ENCODE peak calls at places on chromosomes 13 and 19, in nine cellular contexts. Q, D, M, A, K, L, F, U and P are unnamed samples.

GRCh38 chr19:43452517-43453045 is 12.8 kb downstream of the LYPD3 start:
- DNase-seq in Q (no peak), D (peak), M (no peak), A (no peak), K (no peak), L (no peak), F (no peak), U (no peak), P (no peak)

GRCh38 chr19:53594811-53595509 is 36.8 kb upstream of the DPRX start:
- DNase-seq in Q (no peak), D (no peak), M (no peak), A (no peak), K (no peak), L (no peak), F (peak), U (no peak), P (no peak)

GRCh38 chr13:30577381-30577780 is 40.3 kb upstream of the USPL1 start:
- DNase-seq in Q (peak), D (peak), M (no peak), A (no peak), K (no peak), L (no peak), F (no peak), U (no peak), P (no peak)

GRCh38 chr19:49639401-49640112 is 386 bp downstream of the RRAS start:
- DNase-seq in Q (no peak), D (no peak), M (peak), A (no peak), K (no peak), L (no peak), F (no peak), U (no peak), P (no peak)

GRCh38 chr19:14203258-14203657 is 2.7 kb downstream of the ADGRL1 start:
- DNase-seq in Q (no peak), D (no peak), M (no peak), A (no peak), K (no peak), L (no peak), F (peak), U (no peak), P (no peak)

GRCh38 chr19:52138614-52139290 is 986 bp downstream of the ZNF616 start:
- DNase-seq in Q (no peak), D (no peak), M (no peak), A (no peak), K (no peak), L (no peak), F (peak), U (no peak), P (no peak)

GRCh38 chr13:77448689-77449088 is 86.8 kb upstream of the SCEL start:
- DNase-seq in Q (no peak), D (no peak), M (no peak), A (no peak), K (no peak), L (no peak), F (peak), U (no peak), P (no peak)

GRCh38 chr13:33787051-33787591 is 30.8 kb upstream of the RFC3 start:
- DNase-seq in Q (no peak), D (peak), M (no peak), A (no peak), K (no peak), L (no peak), F (no peak), U (no peak), P (no peak)

GRCh38 chr13:32427852-32428580 is at the start of gene N4BP2L1:
- DNase-seq in Q (peak), D (peak), M (peak), A (no peak), K (peak), L (peak), F (peak), U (peak), P (no peak)

GRCh38 chr19:40191836-40192646 is 815 bp downstream of the MAP3K10 start:
- DNase-seq in Q (peak), D (no peak), M (no peak), A (no peak), K (peak), L (peak), F (peak), U (no peak), P (no peak)

GRCh38 chr19:13463296-13463695 is 43.0 kb downstream of the CACNA1A start:
- DNase-seq in Q (no peak), D (peak), M (no peak), A (no peak), K (no peak), L (no peak), F (peak), U (no peak), P (no peak)

GRCh38 chr13:53778937-53779336 is 750.3 kb downstream of the OLFM4 start:
- DNase-seq in Q (no peak), D (no peak), M (no peak), A (no peak), K (no peak), L (no peak), F (no peak), U (no peak), P (no peak)

GRCh38 chr19:16355293-16356043 is 30.8 kb downstream of the KLF2 start:
- DNase-seq in Q (no peak), D (peak), M (no peak), A (no peak), K (no peak), L (no peak), F (no peak), U (no peak), P (no peak)

GRCh38 chr19:18118420-18119242 is 21.1 kb downstream of the MAST3 start:
- DNase-seq in Q (no peak), D (no peak), M (no peak), A (no peak), K (no peak), L (no peak), F (no peak), U (no peak), P (no peak)

GRCh38 chr19:57813919-57814504 is 701 bp downstream of the ZNF552 start:
- DNase-seq in Q (peak), D (peak), M (peak), A (no peak), K (no peak), L (no peak), F (no peak), U (no peak), P (no peak)

GRCh38 chr13:34816543-34816942 is 125.5 kb upstream of the NBEA start:
- DNase-seq in Q (no peak), D (no peak), M (no peak), A (no peak), K (no peak), L (no peak), F (no peak), U (no peak), P (no peak)

GRCh38 chr13:43961909-43962308 is 82.2 kb downstream of the LACC1 start:
- DNase-seq in Q (no peak), D (peak), M (no peak), A (no peak), K (no peak), L (no peak), F (no peak), U (no peak), P (no peak)

GRCh38 chr19:50465986-50466771 is 10.1 kb upstream of the EMC10 start:
- DNase-seq in Q (peak), D (no peak), M (no peak), A (no peak), K (peak), L (no peak), F (peak), U (peak), P (no peak)

GRCh38 chr19:11453468-11454341 is 18.3 kb downstream of the PRKCSH start:
- DNase-seq in Q (no peak), D (no peak), M (no peak), A (no peak), K (no peak), L (no peak), F (peak), U (no peak), P (no peak)

GRCh38 chr13:109769275-109769674 is 17.1 kb downstream of the IRS2 start:
- DNase-seq in Q (no peak), D (no peak), M (no peak), A (no peak), K (no peak), L (no peak), F (no peak), U (no peak), P (no peak)

GRCh38 chr19:11673608-11674041 is 65.1 kb downstream of the ZNF823 start:
- DNase-seq in Q (peak), D (no peak), M (peak), A (no peak), K (peak), L (peak), F (peak), U (peak), P (no peak)

GRCh38 chr19:46602392-46603194 is 1.5 kb downstream of the CALM3 start:
- DNase-seq in Q (no peak), D (no peak), M (peak), A (no peak), K (peak), L (peak), F (no peak), U (no peak), P (no peak)

GRCh38 chr13:76383671-76384461 is 502.3 kb downstream of the KCTD12 start:
- DNase-seq in Q (peak), D (peak), M (peak), A (no peak), K (no peak), L (no peak), F (no peak), U (peak), P (no peak)

GRCh38 chr19:44635581-44636438 is 7.9 kb upstream of the PVR start:
- DNase-seq in Q (no peak), D (no peak), M (no peak), A (no peak), K (no peak), L (no peak), F (no peak), U (no peak), P (no peak)

GRCh38 chr13:39684531-39685137 is 29.2 kb downstream of the COG6 start:
- DNase-seq in Q (peak), D (peak), M (no peak), A (no peak), K (no peak), L (no peak), F (no peak), U (no peak), P (no peak)

GRCh38 chr13:42892760-42893159 is 99.3 kb downstream of the EPSTI1 start:
- DNase-seq in Q (no peak), D (peak), M (no peak), A (no peak), K (no peak), L (no peak), F (no peak), U (no peak), P (no peak)

GRCh38 chr19:31014668-31015067 is 334.6 kb downstream of the TSHZ3 start:
- DNase-seq in Q (no peak), D (no peak), M (no peak), A (no peak), K (no peak), L (no peak), F (no peak), U (no peak), P (no peak)

GRCh38 chr19:35247526-35248309 is 1.1 kb upstream of the LSR start:
- DNase-seq in Q (peak), D (peak), M (peak), A (peak), K (peak), L (no peak), F (peak), U (peak), P (peak)

GRCh38 chr13:105426454-105426853 is 1109.0 kb downstream of the EFNB2 start:
- DNase-seq in Q (no peak), D (no peak), M (no peak), A (no peak), K (no peak), L (no peak), F (no peak), U (no peak), P (no peak)

GRCh38 chr13:110944121-110944967 is 29.5 kb upstream of the ANKRD10 start:
- DNase-seq in Q (peak), D (peak), M (no peak), A (no peak), K (no peak), L (peak), F (peak), U (no peak), P (no peak)

GRCh38 chr19:38975214-38975860 is at the start of gene FBXO17:
- DNase-seq in Q (peak), D (peak), M (no peak), A (peak), K (peak), L (peak), F (peak), U (peak), P (peak)

GRCh38 chr13:114053026-114053425 is 79.2 kb upstream of the C13orf46 start:
- DNase-seq in Q (no peak), D (no peak), M (no peak), A (no peak), K (no peak), L (no peak), F (no peak), U (no peak), P (no peak)

GRCh38 chr19:44623080-44623479 is 9.7 kb downstream of the IGSF23 start:
- DNase-seq in Q (no peak), D (no peak), M (no peak), A (no peak), K (no peak), L (no peak), F (no peak), U (no peak), P (no peak)

GRCh38 chr13:30832845-30833332 is 73.2 kb upstream of the MEDAG start:
- DNase-seq in Q (peak), D (peak), M (peak), A (peak), K (peak), L (no peak), F (peak), U (no peak), P (no peak)

GRCh38 chr13:31090921-31091624 is 70.6 kb downstream of the HSPH1 start:
- DNase-seq in Q (no peak), D (no peak), M (no peak), A (no peak), K (no peak), L (peak), F (no peak), U (no peak), P (no peak)

GRCh38 chr13:23674795-23675640 is 104.8 kb downstream of the TNFRSF19 start:
- DNase-seq in Q (peak), D (peak), M (no peak), A (no peak), K (no peak), L (no peak), F (no peak), U (no peak), P (no peak)

GRCh38 chr13:59837101-59837500 is 326.6 kb downstream of the DIAPH3 start:
- DNase-seq in Q (no peak), D (no peak), M (no peak), A (no peak), K (no peak), L (no peak), F (no peak), U (no peak), P (no peak)

GRCh38 chr13:33797622-33798021 is 20.3 kb upstream of the RFC3 start:
- DNase-seq in Q (no peak), D (peak), M (no peak), A (no peak), K (no peak), L (no peak), F (no peak), U (no peak), P (no peak)

GRCh38 chr13:26759907-26760834 is at the start of gene GPR12:
- DNase-seq in Q (no peak), D (no peak), M (no peak), A (no peak), K (no peak), L (no peak), F (peak), U (no peak), P (no peak)

GRCh38 chr19:47697863-47698609 is 15.2 kb upstream of the EHD2 start:
- DNase-seq in Q (peak), D (peak), M (peak), A (no peak), K (peak), L (no peak), F (peak), U (peak), P (peak)
- TF ChIP-seq CTCF in Q (peak), D (peak), M (peak), A (peak), K (peak), L (peak), F (peak), U (peak), P (peak)

GRCh38 chr19:7831452-7831851 is 1.4 kb downstream of the EVI5L start:
- DNase-seq in Q (peak), D (peak), M (no peak), A (no peak), K (no peak), L (no peak), F (peak), U (no peak), P (no peak)
- TF ChIP-seq CTCF in Q (peak), D (peak), M (no peak), A (peak), K (peak), L (no peak), F (no peak), U (no peak), P (peak)

GRCh38 chr19:4867534-4868285 is at the start of gene PLIN3:
- DNase-seq in Q (peak), D (peak), M (peak), A (peak), K (peak), L (peak), F (peak), U (peak), P (peak)
- TF ChIP-seq CTCF in Q (no peak), D (no peak), M (no peak), A (no peak), K (no peak), L (no peak), F (no peak), U (no peak), P (no peak)

DNA sequence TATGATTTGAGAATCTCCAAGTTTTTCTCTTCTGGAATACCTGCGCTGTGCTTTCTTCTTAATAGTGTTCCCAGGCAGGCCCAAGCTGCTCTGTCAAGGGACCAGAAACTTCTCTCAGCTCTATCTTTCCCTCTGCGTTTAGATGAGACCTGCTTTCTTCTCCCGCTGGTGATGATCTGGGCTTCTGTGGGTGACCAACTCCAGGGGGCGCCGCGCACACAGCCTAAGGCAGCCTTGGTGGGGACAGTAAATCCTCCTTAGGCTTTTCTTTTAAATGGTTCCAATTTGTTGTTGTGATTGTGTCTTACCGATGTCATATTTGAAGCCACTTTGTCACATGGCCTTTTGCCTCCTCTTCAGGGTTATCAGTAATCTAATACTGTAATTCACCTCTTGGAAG is 439.4 kb upstream of the KLF12 start:
- DNase-seq in Q (peak), D (no peak), M (no peak), A (no peak), K (no peak), L (no peak), F (peak), U (no peak), P (no peak)
- TF ChIP-seq CTCF in Q (no peak), D (peak), M (no peak), A (no peak), K (no peak), L (no peak), F (peak), U (no peak), P (peak)